ENCODE peak calls at places on chromosome 9, in eight cellular contexts. Q is GM23338, D is SK-N-SH, Z is GM23248, M is hepatocyte, H is OCI-LY7, V is PC-3, F is HCT116. K is an unnamed sample.

GRCh38 chr9:94867281-94867841 is 140.9 kb downstream of the AOPEP start:
- DNase-seq in Q (peak; percentile 17), D (peak; percentile 17), Z (peak; percentile 94), M (peak; percentile 89), H (no peak), V (peak; percentile 79), F (peak; percentile 45), K (no peak)

GRCh38 chr9:89340332-89340731 is 22.0 kb downstream of the SECISBP2 start:
- DNase-seq in Q (no peak), D (no peak), Z (no peak), M (no peak), H (no peak), V (no peak), F (no peak), K (no peak)

GRCh38 chr9:108477538-108478006 is 378.2 kb downstream of the ACTL7B start:
- DNase-seq in Q (no peak), D (no peak), Z (peak; percentile 90), M (peak; percentile 43), H (no peak), V (peak; percentile 93), F (no peak), K (no peak)

GRCh38 chr9:72467766-72468738 is 53.4 kb upstream of the TMC1 start:
- DNase-seq in Q (no peak), D (no peak), Z (no peak), M (no peak), H (no peak), V (no peak), F (no peak), K (no peak)

GRCh38 chr9:19699757-19700156 is 89.1 kb downstream of the SLC24A2 start:
- DNase-seq in Q (peak; percentile 34), D (no peak), Z (peak; percentile 2), M (no peak), H (no peak), V (no peak), F (no peak), K (no peak)

GRCh38 chr9:84953797-84954695 is 284.5 kb downstream of the NTRK2 start:
- DNase-seq in Q (peak; percentile 88), D (peak; percentile 85), Z (peak; percentile 75), M (peak; percentile 88), H (peak; percentile 32), V (peak; percentile 25), F (peak; percentile 48), K (peak; percentile 87)

GRCh38 chr9:33241298-33241697 is 1.3 kb downstream of the SPINK4 start:
- DNase-seq in Q (no peak), D (no peak), Z (no peak), M (no peak), H (no peak), V (no peak), F (no peak), K (no peak)

GRCh38 chr9:71778085-71778484 is 9.8 kb upstream of the CEMIP2 start:
- DNase-seq in Q (no peak), D (no peak), Z (no peak), M (no peak), H (no peak), V (no peak), F (no peak), K (no peak)

GRCh38 chr9:69497816-69498215 is 172.8 kb downstream of the ENTREP1 start:
- DNase-seq in Q (no peak), D (no peak), Z (no peak), M (no peak), H (no peak), V (no peak), F (no peak), K (no peak)

GRCh38 chr9:131349522-131349880 is 44.4 kb upstream of the PRRC2B start:
- DNase-seq in Q (no peak), D (no peak), Z (no peak), M (no peak), H (no peak), V (no peak), F (no peak), K (no peak)

DNA sequence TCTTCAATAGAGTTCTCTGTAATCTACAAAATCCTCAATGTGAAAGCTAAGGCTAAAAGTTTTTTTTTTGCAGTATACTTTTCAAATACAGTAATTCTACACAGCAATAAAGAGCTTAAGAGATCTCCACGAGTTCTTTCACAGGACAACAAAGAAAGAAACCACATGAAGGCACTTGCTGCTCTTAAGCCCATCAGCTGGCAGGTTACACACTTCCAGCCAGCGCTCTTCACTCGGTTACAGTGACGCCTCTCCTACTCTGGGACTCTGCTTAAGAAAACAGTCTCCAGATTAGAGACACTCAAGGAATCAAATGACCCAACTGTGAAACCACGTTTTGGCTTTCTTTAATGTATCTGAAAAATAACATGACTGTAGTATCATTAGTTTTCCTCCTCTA is 85.0 kb downstream of the ROR2 start:
- DNase-seq in Q (no peak), D (no peak), Z (peak; percentile 10), M (no peak), H (no peak), V (no peak), F (no peak), K (no peak)
- H3K9me2 ChIP-seq in Q (no peaks in the 10 kb centered on the region), D (no peaks in the 10 kb centered on the region), Z (no peaks in the 10 kb centered on the region), M (no peaks in the 10 kb centered on the region), H (no peaks in the 10 kb centered on the region), V (no peaks in the 10 kb centered on the region), F (no peaks in the 10 kb centered on the region), K (no peaks in the 10 kb centered on the region)

DNA sequence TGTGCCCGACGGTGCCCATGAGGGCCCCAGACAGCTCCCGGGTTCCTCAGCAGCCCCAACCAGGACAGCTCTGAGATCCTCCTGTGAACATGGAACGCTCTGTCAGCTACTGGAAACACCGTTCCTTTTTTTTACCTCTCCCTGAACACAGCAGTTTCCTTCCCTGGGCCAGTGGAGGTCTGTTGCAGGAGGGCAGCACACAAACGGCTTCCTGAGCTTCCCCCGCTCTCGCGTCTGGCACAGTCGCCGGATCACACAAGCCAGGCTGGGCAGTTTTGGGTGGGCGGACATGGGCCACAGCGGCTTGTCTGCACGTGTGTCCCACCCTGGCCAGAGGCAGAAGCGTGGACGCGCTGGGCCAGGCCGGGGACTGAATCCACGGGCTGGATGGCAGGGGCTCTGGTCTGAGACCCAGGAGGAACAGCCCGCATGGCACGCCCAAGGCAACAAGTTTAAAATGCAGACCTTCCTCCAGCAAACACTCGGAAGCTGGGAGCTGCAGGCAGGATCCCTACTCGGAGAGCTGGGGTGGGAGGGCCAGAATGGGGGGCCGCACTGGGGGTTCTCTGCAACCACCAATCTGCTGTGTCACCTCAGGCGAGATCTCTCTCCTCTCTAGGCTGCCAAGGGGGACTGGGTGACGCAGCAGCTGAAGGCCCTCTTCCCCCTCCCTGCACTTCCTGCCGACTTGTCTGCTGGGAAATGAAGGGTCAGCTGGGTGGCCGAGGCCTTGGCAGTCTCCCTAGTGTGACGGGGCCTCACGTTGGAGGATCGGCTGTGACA is 106.9 kb upstream of the SARDH start:
- DNase-seq in Q (no peak), D (peak; percentile 63), Z (no peak), M (peak; percentile 37), H (no peak), V (no peak), F (no peak), K (no peak)
- H3K4me2 ChIP-seq in Q (no peak overlapping the region), D (peak overlapping the region; percentile 33), Z (no peak overlapping the region), M (no peak overlapping the region), H (no peak overlapping the region), V (no peak overlapping the region), F (no peak overlapping the region), K (no peak overlapping the region)

GRCh38 chr9:136926749-136927148 is 17.8 kb downstream of the FBXW5 start:
- DNase-seq in Q (no peak), D (no peak), Z (no peak), M (no peak), H (no peak), V (no peak), F (no peak), K (no peak)
- H3K4me1 ChIP-seq in Q (no peaks in the 10 kb centered on the region), D (peaks cover under 1% of the 10 kb centered on the region), Z (no peaks in the 10 kb centered on the region), M (no peaks in the 10 kb centered on the region), H (peaks cover 5% of the 10 kb centered on the region), V (no peaks in the 10 kb centered on the region), F (no peaks in the 10 kb centered on the region), K (no peaks in the 10 kb centered on the region)

GRCh38 chr9:135879619-135880018 is 27.7 kb downstream of the CAMSAP1 start:
- DNase-seq in Q (no peak), D (no peak), Z (no peak), M (no peak), H (no peak), V (no peak), F (no peak), K (no peak)

GRCh38 chr9:135876936-135877335 is 30.4 kb downstream of the CAMSAP1 start:
- DNase-seq in Q (no peak), D (no peak), Z (no peak), M (no peak), H (no peak), V (no peak), F (no peak), K (no peak)

GRCh38 chr9:135878528-135879236 is 28.7 kb downstream of the CAMSAP1 start:
- DNase-seq in Q (no peak), D (no peak), Z (no peak), M (no peak), H (no peak), V (no peak), F (no peak), K (no peak)

GRCh38 chr9:135877776-135878527 is 29.4 kb downstream of the CAMSAP1 start:
- DNase-seq in Q (no peak), D (no peak), Z (no peak), M (no peak), H (no peak), V (no peak), F (no peak), K (peak; percentile 54)

DNA sequence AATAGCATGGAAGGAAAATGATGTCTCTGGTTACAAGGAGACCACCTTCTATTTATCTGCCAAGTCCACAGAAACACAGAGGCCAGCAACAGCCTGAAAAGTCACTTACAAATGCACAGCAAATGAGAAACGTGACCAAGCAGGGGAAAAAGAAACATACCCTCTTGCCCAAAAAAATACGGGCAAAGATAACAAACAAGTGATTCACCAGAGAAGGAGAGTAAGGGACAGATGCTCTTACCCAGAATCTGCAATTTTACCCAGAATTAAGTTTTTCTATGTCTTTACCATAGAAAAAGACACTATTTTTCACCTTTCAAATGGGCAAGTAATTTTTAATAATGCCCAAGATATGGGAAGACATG is 28.1 kb downstream of the CAMSAP1 start:
- DNase-seq in Q (no peak), D (no peak), Z (no peak), M (no peak), H (no peak), V (no peak), F (no peak), K (no peak)
- H3K9me2 ChIP-seq in Q (no peaks in the 10 kb centered on the region), D (no peaks in the 10 kb centered on the region), Z (no peaks in the 10 kb centered on the region), M (no peaks in the 10 kb centered on the region), H (no peaks in the 10 kb centered on the region), V (no peaks in the 10 kb centered on the region), F (no peaks in the 10 kb centered on the region), K (no peaks in the 10 kb centered on the region)